ENCODE peak calls at places on chromosomes 11 and 22, in seven cellular contexts. One of them, this sample, is unnamed.

GRCh38 chr11:72589802-72590761 is 84.1 kb downstream of the PDE2A start:
- DNase-seq in head of caudate nucleus: no peak
- DNase-seq in hippocampal formation: peak
- DNase-seq in cardiac muscle cell: peak
- DNase-seq in activated CD4-positive, alpha-beta T cell treated with anti-CD3 and anti-CD28 coated beads for 24 hours: peak
- DNase-seq in activated naive CD4-positive, alpha-beta T cell treated with Interleukin-2 at 50 U/mL for 16 hours: peak
- DNase-seq in T-helper 2 cell treated with Interferon-gamma antibody and Interleukin-4, amounts not matched to agents 5 μg/mL and 100 μg/mL, for 36 hours: peak
- DNase-seq in this sample: no peak

GRCh38 chr11:83241291-83241946 is 44.7 kb downstream of the CCDC90B start:
- DNase-seq in activated CD4-positive, alpha-beta T cell treated with anti-CD3 and anti-CD28 coated beads for 24 hours: no peak
- DNase-seq in hippocampal formation: no peak
- DNase-seq in T-helper 2 cell treated with Interferon-gamma antibody and Interleukin-4, amounts not matched to agents 5 μg/mL and 100 μg/mL, for 36 hours: no peak
- DNase-seq in head of caudate nucleus: no peak
- DNase-seq in activated naive CD4-positive, alpha-beta T cell treated with Interleukin-2 at 50 U/mL for 16 hours: no peak
- DNase-seq in cardiac muscle cell: peak
- DNase-seq in this sample: peak

GRCh38 chr11:86138958-86139357 is 70.1 kb upstream of the PICALM start:
- DNase-seq in head of caudate nucleus: no peak
- DNase-seq in activated CD4-positive, alpha-beta T cell treated with anti-CD3 and anti-CD28 coated beads for 24 hours: no peak
- DNase-seq in hippocampal formation: no peak
- DNase-seq in activated naive CD4-positive, alpha-beta T cell treated with Interleukin-2 at 50 U/mL for 16 hours: peak
- DNase-seq in cardiac muscle cell: peak
- DNase-seq in T-helper 2 cell treated with Interferon-gamma antibody and Interleukin-4, amounts not matched to agents 5 μg/mL and 100 μg/mL, for 36 hours: peak
- DNase-seq in this sample: no peak

GRCh38 chr22:38755911-38756532 is at the start of gene SUN2:
- DNase-seq in hippocampal formation: peak
- DNase-seq in cardiac muscle cell: peak
- DNase-seq in activated naive CD4-positive, alpha-beta T cell treated with Interleukin-2 at 50 U/mL for 16 hours: peak
- DNase-seq in T-helper 2 cell treated with Interferon-gamma antibody and Interleukin-4, amounts not matched to agents 5 μg/mL and 100 μg/mL, for 36 hours: peak
- DNase-seq in head of caudate nucleus: peak
- DNase-seq in activated CD4-positive, alpha-beta T cell treated with anti-CD3 and anti-CD28 coated beads for 24 hours: peak
- DNase-seq in this sample: no peak

GRCh38 chr22:31083923-31084810 is 3.0 kb downstream of the SMTN start:
- DNase-seq in cardiac muscle cell: no peak
- DNase-seq in activated CD4-positive, alpha-beta T cell treated with anti-CD3 and anti-CD28 coated beads for 24 hours: no peak
- DNase-seq in hippocampal formation: no peak
- DNase-seq in head of caudate nucleus: no peak
- DNase-seq in T-helper 2 cell treated with Interferon-gamma antibody and Interleukin-4, amounts not matched to agents 5 μg/mL and 100 μg/mL, for 36 hours: no peak
- DNase-seq in activated naive CD4-positive, alpha-beta T cell treated with Interleukin-2 at 50 U/mL for 16 hours: no peak
- DNase-seq in this sample: no peak

GRCh38 chr11:12564012-12564411 is 110.2 kb upstream of the TEAD1 start:
- DNase-seq in hippocampal formation: no peak
- DNase-seq in head of caudate nucleus: no peak
- DNase-seq in activated naive CD4-positive, alpha-beta T cell treated with Interleukin-2 at 50 U/mL for 16 hours: no peak
- DNase-seq in cardiac muscle cell: no peak
- DNase-seq in T-helper 2 cell treated with Interferon-gamma antibody and Interleukin-4, amounts not matched to agents 5 μg/mL and 100 μg/mL, for 36 hours: no peak
- DNase-seq in activated CD4-positive, alpha-beta T cell treated with anti-CD3 and anti-CD28 coated beads for 24 hours: no peak
- DNase-seq in this sample: no peak

GRCh38 chr11:125076378-125076945 is 13.4 kb downstream of the SLC37A2 start:
- DNase-seq in activated naive CD4-positive, alpha-beta T cell treated with Interleukin-2 at 50 U/mL for 16 hours: no peak
- DNase-seq in cardiac muscle cell: no peak
- DNase-seq in head of caudate nucleus: no peak
- DNase-seq in hippocampal formation: no peak
- DNase-seq in T-helper 2 cell treated with Interferon-gamma antibody and Interleukin-4, amounts not matched to agents 5 μg/mL and 100 μg/mL, for 36 hours: no peak
- DNase-seq in activated CD4-positive, alpha-beta T cell treated with anti-CD3 and anti-CD28 coated beads for 24 hours: no peak
- DNase-seq in this sample: no peak

GRCh38 chr11:40514124-40514523 is 945.3 kb downstream of the LRRC4C start:
- DNase-seq in activated CD4-positive, alpha-beta T cell treated with anti-CD3 and anti-CD28 coated beads for 24 hours: no peak
- DNase-seq in hippocampal formation: no peak
- DNase-seq in T-helper 2 cell treated with Interferon-gamma antibody and Interleukin-4, amounts not matched to agents 5 μg/mL and 100 μg/mL, for 36 hours: no peak
- DNase-seq in cardiac muscle cell: no peak
- DNase-seq in activated naive CD4-positive, alpha-beta T cell treated with Interleukin-2 at 50 U/mL for 16 hours: no peak
- DNase-seq in head of caudate nucleus: no peak
- DNase-seq in this sample: no peak

GRCh38 chr11:36098046-36098445 is 154.2 kb downstream of the LDLRAD3 start:
- DNase-seq in activated CD4-positive, alpha-beta T cell treated with anti-CD3 and anti-CD28 coated beads for 24 hours: no peak
- DNase-seq in hippocampal formation: no peak
- DNase-seq in cardiac muscle cell: peak
- DNase-seq in head of caudate nucleus: no peak
- DNase-seq in T-helper 2 cell treated with Interferon-gamma antibody and Interleukin-4, amounts not matched to agents 5 μg/mL and 100 μg/mL, for 36 hours: no peak
- DNase-seq in activated naive CD4-positive, alpha-beta T cell treated with Interleukin-2 at 50 U/mL for 16 hours: no peak
- DNase-seq in this sample: no peak

GRCh38 chr22:35537252-35537651 is 3.4 kb upstream of the RASD2 start:
- DNase-seq in activated CD4-positive, alpha-beta T cell treated with anti-CD3 and anti-CD28 coated beads for 24 hours: no peak
- DNase-seq in hippocampal formation: no peak
- DNase-seq in head of caudate nucleus: no peak
- DNase-seq in activated naive CD4-positive, alpha-beta T cell treated with Interleukin-2 at 50 U/mL for 16 hours: no peak
- DNase-seq in cardiac muscle cell: no peak
- DNase-seq in T-helper 2 cell treated with Interferon-gamma antibody and Interleukin-4, amounts not matched to agents 5 μg/mL and 100 μg/mL, for 36 hours: no peak
- DNase-seq in this sample: no peak